ENCODE peak calls at places on chromosomes 6 and 20, in seven cellular contexts. V, H, A, B, I, Q and S are unnamed samples. For H3K4me1, the result is how much of the 10 kb centered on the place peaks cover.

GRCh38 chr6:139625998-139626975 is 251.8 kb upstream of the CITED2 start:
- DNase-seq in V (no peak), H (no peak), A (no peak), B (no peak), I (no peak), Q (no peak), S (no peak)

GRCh38 chr20:60808701-60809100 is 443.4 kb upstream of the CDH4 start:
- DNase-seq in V (no peak), H (no peak), A (no peak), B (no peak), I (no peak), Q (no peak), S (no peak)

GRCh38 chr6:143196525-143197225 is 136.0 kb downstream of the AIG1 start:
- DNase-seq in V (no peak), H (no peak), A (no peak), B (no peak), I (no peak), Q (no peak), S (no peak)

GRCh38 chr20:48066256-48066655 is 281.0 kb upstream of the SULF2 start:
- DNase-seq in V (no peak), H (no peak), A (no peak), B (no peak), I (peak), Q (no peak), S (no peak)

GRCh38 chr6:103268335-103268734 is 1591.4 kb downstream of the HACE1 start:
- DNase-seq in V (no peak), H (no peak), A (no peak), B (no peak), I (no peak), Q (no peak), S (no peak)

GRCh38 chr6:152697634-152698033 is at the start of gene MYCT1:
- DNase-seq in V (no peak), H (no peak), A (no peak), B (no peak), I (no peak), Q (no peak), S (no peak)

GRCh38 chr6:79687759-79688158 is 56.6 kb downstream of the SH3BGRL2 start:
- DNase-seq in V (no peak), H (no peak), A (no peak), B (no peak), I (no peak), Q (no peak), S (no peak)

GRCh38 chr6:167244064-167244949 is 46.8 kb upstream of the UNC93A start:
- DNase-seq in V (no peak), H (no peak), A (no peak), B (no peak), I (no peak), Q (no peak), S (no peak)

GRCh38 chr6:110951986-110952794 is 6.3 kb upstream of the GTF3C6 start:
- DNase-seq in V (no peak), H (no peak), A (no peak), B (no peak), I (no peak), Q (peak), S (no peak)

GRCh38 chr6:29129326-29130012 is 21.6 kb downstream of the OR2J3 start:
- DNase-seq in V (no peak), H (no peak), A (no peak), B (no peak), I (no peak), Q (no peak), S (peak)

DNA sequence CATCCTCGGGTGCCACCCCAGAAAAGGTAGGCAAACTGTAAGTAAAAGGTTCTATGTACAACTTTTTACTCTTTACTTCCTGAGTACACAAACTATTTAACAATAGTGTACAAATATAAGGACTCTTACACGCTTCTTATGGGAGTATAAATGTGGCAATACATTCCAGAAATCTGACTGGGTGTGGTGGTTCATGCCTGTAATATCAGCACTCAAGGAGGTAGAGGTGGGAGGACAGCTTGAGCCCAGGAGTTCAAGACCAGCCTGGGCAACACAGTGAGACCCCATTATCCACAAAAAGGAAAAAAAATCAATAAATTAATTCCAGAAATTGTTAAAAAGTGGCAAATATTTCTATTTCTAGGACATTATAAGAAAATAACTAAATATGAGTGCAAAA is 48.9 kb downstream of the PIGU start:
- DNase-seq in V (no peak), H (no peak), A (no peak), B (no peak), I (no peak), Q (no peak), S (no peak)
- H3K4me3 ChIP-seq in V (no peak), H (no peak), A (no peak), B (no peak), I (no peak), Q (no peak), S (no peak)

GRCh38 chr20:64038579-64039292 is 2.8 kb downstream of the C20orf204 start:
- DNase-seq in V (peak), H (no peak), A (peak), B (peak), I (peak), Q (peak), S (peak)
- H3K4me1 ChIP-seq in V (half or more), H (under half), A (under half), B (under half), I (under half), Q (under half), S (under half)

GRCh38 chr6:52284131-52284459 is 447 bp downstream of the MCM3 start:
- DNase-seq in V (no peak), H (no peak), A (no peak), B (peak), I (no peak), Q (peak), S (no peak)

GRCh38 chr6:52285174-52286068 is 879 bp upstream of the MCM3 start:
- DNase-seq in V (no peak), H (no peak), A (no peak), B (no peak), I (no peak), Q (no peak), S (no peak)

GRCh38 chr6:52284460-52285173 is at the start of gene MCM3:
- DNase-seq in V (peak), H (peak), A (peak), B (peak), I (peak), Q (peak), S (peak)

GRCh38 chr6:52286798-52287432 is 2.4 kb upstream of the MCM3 start:
- DNase-seq in V (peak), H (peak), A (peak), B (peak), I (peak), Q (peak), S (peak)

DNA sequence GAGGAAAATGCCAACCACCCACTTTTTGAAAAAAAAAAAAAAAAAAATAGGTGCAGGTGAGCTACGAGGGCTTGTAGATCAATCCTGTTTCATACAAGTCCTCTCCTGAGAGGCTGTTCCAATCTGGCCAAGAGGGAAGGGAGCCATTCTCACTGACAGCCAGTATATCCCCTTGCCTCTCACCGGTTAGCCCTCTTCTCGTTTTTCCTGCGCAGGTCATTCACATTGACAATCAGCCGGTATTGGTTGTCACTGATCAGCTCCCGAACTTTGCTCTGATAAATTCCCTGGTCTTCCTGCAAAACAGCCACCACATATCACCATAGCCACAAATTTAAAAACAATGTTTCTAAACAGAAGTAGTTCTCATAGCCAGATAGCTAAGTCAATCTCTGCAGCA is 1.4 kb downstream of the MCM3 start:
- DNase-seq in V (no peak), H (no peak), A (no peak), B (no peak), I (no peak), Q (no peak), S (no peak)
- H3K4me3 ChIP-seq in V (peak), H (no peak), A (peak), B (no peak), I (peak), Q (peak), S (peak)

GRCh38 chr6:1400126-1400850 is 10.9 kb downstream of the FOXF2 start:
- DNase-seq in V (no peak), H (no peak), A (no peak), B (no peak), I (no peak), Q (no peak), S (no peak)
- H3K4me1 ChIP-seq in V (under half), H (under half), A (under half), B (under half), I (under half), Q (under half), S (under half)